ENCODE peak calls at places on chromosome 20, in five cellular contexts. V, I, C, W and L are unnamed samples. For H3K4me1 and H3K27me3, the result is how much of the 10 kb centered on the place peaks cover.

GRCh38 chr20:9359561-9360308 is 154.7 kb upstream of the LAMP5 start:
- DNase-seq in W (peak), V (peak), C (peak), I (peak), L (no peak)

GRCh38 chr20:50294164-50295088 is 103.8 kb downstream of the CEBPB start:
- DNase-seq in C (no peak), V (no peak), W (no peak), I (no peak), L (no peak)

GRCh38 chr20:17961600-17961965 is 7.0 kb downstream of the SNX5 start:
- DNase-seq in W (no peak), I (no peak), V (no peak), C (no peak), L (no peak)

GRCh38 chr20:33010674-33011449 is 3.4 kb downstream of the BPIFB2 start:
- DNase-seq in I (no peak), C (no peak), W (no peak), V (no peak), L (no peak)

GRCh38 chr20:57457243-57457761 is 66.1 kb downstream of the RBM38 start:
- DNase-seq in C (no peak), I (no peak), V (no peak), W (no peak), L (no peak)

GRCh38 chr20:49786671-49787370 is 25.8 kb upstream of the SLC9A8 start:
- DNase-seq in C (no peak), W (no peak), V (no peak), I (no peak), L (no peak)

GRCh38 chr20:51385941-51386530 is 156.5 kb downstream of the NFATC2 start:
- DNase-seq in I (peak), V (no peak), C (peak), W (no peak), L (no peak)

GRCh38 chr20:49610701-49611538 is 43.0 kb upstream of the PTGIS start:
- DNase-seq in C (peak), I (peak), W (peak), V (peak), L (peak)

GRCh38 chr20:10659651-10660601 is 13.9 kb downstream of the JAG1 start:
- DNase-seq in I (peak), W (no peak), C (no peak), V (no peak), L (no peak)

GRCh38 chr20:12594410-12595130 is 414.2 kb upstream of the SPTLC3 start:
- DNase-seq in W (no peak), V (no peak), I (no peak), C (no peak), L (no peak)

GRCh38 chr20:49234831-49235230 is 15.6 kb downstream of the DDX27 start:
- DNase-seq in C (no peak), V (no peak), I (no peak), W (no peak), L (no peak)

GRCh38 chr20:25315418-25316210 is 67.7 kb downstream of the PYGB start:
- DNase-seq in V (no peak), W (no peak), C (peak), I (peak), L (no peak)

GRCh38 chr20:16647875-16648597 is 74.8 kb upstream of the KIF16B start:
- DNase-seq in V (no peak), W (no peak), I (no peak), C (no peak), L (no peak)

GRCh38 chr20:24766143-24766527 is 182.9 kb upstream of the CST7 start:
- DNase-seq in V (no peak), C (no peak), I (no peak), W (no peak), L (no peak)

GRCh38 chr20:51327251-51327841 is 215.2 kb downstream of the NFATC2 start:
- DNase-seq in W (no peak), C (peak), V (no peak), I (no peak), L (no peak)

GRCh38 chr20:61045876-61046585 is 206.0 kb upstream of the CDH4 start:
- DNase-seq in I (no peak), W (no peak), C (no peak), V (peak), L (no peak)

GRCh38 chr20:51612896-51613295 is 70.4 kb upstream of the NFATC2 start:
- DNase-seq in I (no peak), W (no peak), C (no peak), V (no peak), L (no peak)

GRCh38 chr20:46590453-46590852 is 40.0 kb upstream of the OCSTAMP start:
- DNase-seq in V (no peak), C (no peak), I (no peak), W (no peak), L (no peak)

GRCh38 chr20:36179170-36179945 is 24.8 kb downstream of the EPB41L1 start:
- DNase-seq in I (no peak), W (no peak), C (no peak), V (no peak), L (no peak)

GRCh38 chr20:61253264-61253639 is 1.2 kb downstream of the CDH4 start:
- DNase-seq in I (no peak), V (no peak), C (peak), W (no peak), L (no peak)

GRCh38 chr20:54176610-54177009 is 2.8 kb upstream of the CYP24A1 start:
- DNase-seq in W (no peak), V (no peak), I (no peak), C (peak), L (no peak)

GRCh38 chr20:35174458-35175216 is 2.8 kb downstream of the PROCR start:
- DNase-seq in C (no peak), I (peak), W (peak), V (peak), L (no peak)

GRCh38 chr20:17169575-17170136 is 57.2 kb upstream of the PCSK2 start:
- DNase-seq in C (no peak), V (no peak), I (no peak), W (no peak), L (no peak)

GRCh38 chr20:54515788-54516324 is 40.5 kb downstream of the DOK5 start:
- DNase-seq in V (no peak), C (no peak), I (no peak), W (no peak), L (no peak)

GRCh38 chr20:56605597-56605996 is 23.5 kb upstream of the TFAP2C start:
- DNase-seq in C (no peak), W (no peak), V (no peak), I (no peak), L (no peak)

GRCh38 chr20:33093074-33093473 is 13.6 kb downstream of the BPIFB4 start:
- DNase-seq in I (no peak), C (no peak), W (no peak), V (no peak), L (no peak)

GRCh38 chr20:300345-300744 is 3.0 kb downstream of the ZCCHC3 start:
- DNase-seq in C (no peak), W (no peak), V (no peak), I (no peak), L (no peak)
- H3K4me1 ChIP-seq in C (under half), W (half or more), V (under half), I (under half), L (under half)

DNA sequence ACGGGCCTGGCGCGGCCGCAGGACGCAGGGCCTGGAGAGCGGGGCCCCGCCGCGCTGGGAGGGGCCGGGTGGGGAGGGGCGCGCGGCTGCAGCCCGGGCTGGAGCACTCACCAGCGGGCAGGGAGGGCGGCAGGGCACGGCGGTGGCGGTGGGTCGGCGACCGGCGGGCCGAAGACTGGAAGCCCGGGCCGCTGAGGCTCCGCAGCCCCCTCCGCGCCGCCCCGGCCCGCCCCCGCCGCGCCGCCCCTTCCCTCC is at the start of gene GATA5:
- DNase-seq in W (no peak), I (no peak), V (no peak), C (no peak), L (no peak)
- H3K4me3 ChIP-seq in W (peak), I (no peak), V (peak), C (no peak), L (no peak)

GRCh38 chr20:20410678-20411077 is 42.8 kb downstream of the INSM1 start:
- DNase-seq in I (peak), C (peak), W (peak), V (peak), L (no peak)

GRCh38 chr20:20411382-20411781 is 43.5 kb downstream of the INSM1 start:
- DNase-seq in C (no peak), V (no peak), I (no peak), W (no peak), L (no peak)

GRCh38 chr20:20413801-20414200 is 45.9 kb downstream of the INSM1 start:
- DNase-seq in V (no peak), I (no peak), W (no peak), C (peak), L (no peak)

GRCh38 chr20:20412750-20413149 is 44.8 kb downstream of the INSM1 start:
- DNase-seq in W (no peak), C (peak), V (no peak), I (no peak), L (no peak)

GRCh38 chr20:20411841-20412240 is 43.9 kb downstream of the INSM1 start:
- DNase-seq in C (no peak), I (no peak), W (no peak), V (no peak), L (no peak)
- H3K27me3 ChIP-seq in C (under half), I (under half), W (under half), V (under half), L (under half)

GRCh38 chr20:41136695-41137411 is 490 bp upstream of the PLCG1 start:
- DNase-seq in W (peak), I (peak), V (peak), C (peak), L (peak)

GRCh38 chr20:41138527-41139226 is 1.3 kb downstream of the PLCG1 start:
- DNase-seq in I (peak), W (no peak), C (no peak), V (no peak), L (peak)

GRCh38 chr20:41137412-41138216 is at the start of gene PLCG1:
- DNase-seq in I (peak), C (peak), W (peak), V (peak), L (peak)

GRCh38 chr20:41139227-41140093 is 2.1 kb downstream of the PLCG1 start:
- DNase-seq in V (no peak), I (peak), W (no peak), C (no peak), L (no peak)

GRCh38 chr20:41138217-41138526 is 829 bp downstream of the PLCG1 start:
- DNase-seq in V (no peak), I (no peak), W (no peak), C (peak), L (no peak)
- H3K4me1 ChIP-seq in V (under half), I (under half), W (half or more), C (under half), L (half or more)

GRCh38 chr20:710762-711120 is 35.1 kb upstream of the SCRT2 start:
- DNase-seq in W (no peak), I (no peak), V (no peak), C (no peak), L (no peak)

GRCh38 chr20:708956-709355 is 33.4 kb upstream of the SCRT2 start:
- DNase-seq in C (no peak), I (no peak), V (no peak), W (no peak), L (no peak)

GRCh38 chr20:707711-708110 is 32.1 kb upstream of the SCRT2 start:
- DNase-seq in W (no peak), V (no peak), I (no peak), C (no peak), L (no peak)

GRCh38 chr20:709864-710761 is 34.5 kb upstream of the SCRT2 start:
- DNase-seq in I (no peak), C (no peak), V (no peak), W (no peak), L (no peak)

DNA sequence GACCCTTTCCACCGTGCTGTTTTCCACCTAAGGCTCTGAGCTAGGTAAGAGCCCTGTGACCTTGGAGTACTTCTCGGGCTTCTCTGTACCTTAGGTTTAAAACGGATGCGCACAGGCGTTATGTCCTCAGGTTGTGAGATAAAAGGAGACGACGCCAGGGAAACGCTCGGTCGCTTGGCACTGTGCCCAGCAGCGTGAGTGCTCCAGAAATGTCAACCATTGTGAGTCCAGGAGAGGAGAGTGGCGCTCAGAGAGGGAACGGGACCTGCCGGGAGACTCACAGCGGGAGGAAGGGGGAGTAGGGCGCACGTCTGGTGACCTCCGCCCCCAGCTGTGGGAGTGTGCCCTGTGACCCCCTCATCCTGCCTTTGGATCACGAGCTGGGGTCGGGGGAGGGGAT is 33.8 kb upstream of the SCRT2 start:
- DNase-seq in C (no peak), I (no peak), W (peak), V (peak), L (no peak)
- H3K4me3 ChIP-seq in C (no peak), I (no peak), W (peak), V (peak), L (no peak)

GRCh38 chr20:45463709-45464108 is 5.8 kb upstream of the WFDC2 start:
- DNase-seq in W (no peak), C (no peak), I (no peak), V (no peak), L (no peak)

GRCh38 chr20:45465492-45466266 is 3.9 kb upstream of the WFDC2 start:
- DNase-seq in W (no peak), I (peak), C (no peak), V (no peak), L (no peak)

GRCh38 chr20:45461225-45461624 is 8.3 kb upstream of the WFDC2 start:
- DNase-seq in W (no peak), V (no peak), C (no peak), I (no peak), L (no peak)

GRCh38 chr20:45463113-45463512 is 6.4 kb upstream of the WFDC2 start:
- DNase-seq in I (no peak), W (no peak), C (no peak), V (no peak), L (no peak)

DNA sequence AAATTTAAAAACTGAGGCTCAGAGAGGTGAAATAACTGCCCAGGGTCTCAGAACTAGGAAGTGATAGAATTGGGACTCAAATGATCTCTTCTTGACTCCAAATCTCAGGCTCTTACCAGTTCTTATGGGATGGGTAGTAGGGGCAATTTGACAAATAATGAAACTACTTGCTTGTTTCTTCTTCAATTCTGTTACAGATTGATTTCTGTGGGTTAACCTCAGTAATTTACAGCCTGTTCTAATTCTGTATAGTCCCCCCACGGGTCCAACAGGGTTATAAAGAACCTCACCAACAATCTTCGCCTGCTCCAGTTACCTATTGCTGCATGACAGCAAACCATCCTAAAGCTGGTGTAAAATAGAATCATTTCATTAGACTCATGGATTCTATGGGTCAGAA is 6.8 kb upstream of the WFDC2 start:
- DNase-seq in W (no peak), I (no peak), V (no peak), C (no peak), L (no peak)
- H3K27me3 ChIP-seq in W (under half), I (under half), V (under half), C (under half), L (under half)

GRCh38 chr20:64065973-64066341 is 3.0 kb downstream of the TCEA2 start:
- DNase-seq in V (no peak), I (peak), C (peak), W (no peak), L (peak)

GRCh38 chr20:64065062-64065972 is 2.3 kb downstream of the TCEA2 start:
- DNase-seq in C (no peak), W (no peak), I (no peak), V (no peak), L (no peak)

GRCh38 chr20:64068381-64069208 is 5.6 kb downstream of the TCEA2 start:
- DNase-seq in W (no peak), I (no peak), C (no peak), V (no peak), L (no peak)

GRCh38 chr20:64067733-64068307 is 4.8 kb downstream of the TCEA2 start:
- DNase-seq in C (no peak), W (no peak), V (no peak), I (no peak), L (no peak)

DNA sequence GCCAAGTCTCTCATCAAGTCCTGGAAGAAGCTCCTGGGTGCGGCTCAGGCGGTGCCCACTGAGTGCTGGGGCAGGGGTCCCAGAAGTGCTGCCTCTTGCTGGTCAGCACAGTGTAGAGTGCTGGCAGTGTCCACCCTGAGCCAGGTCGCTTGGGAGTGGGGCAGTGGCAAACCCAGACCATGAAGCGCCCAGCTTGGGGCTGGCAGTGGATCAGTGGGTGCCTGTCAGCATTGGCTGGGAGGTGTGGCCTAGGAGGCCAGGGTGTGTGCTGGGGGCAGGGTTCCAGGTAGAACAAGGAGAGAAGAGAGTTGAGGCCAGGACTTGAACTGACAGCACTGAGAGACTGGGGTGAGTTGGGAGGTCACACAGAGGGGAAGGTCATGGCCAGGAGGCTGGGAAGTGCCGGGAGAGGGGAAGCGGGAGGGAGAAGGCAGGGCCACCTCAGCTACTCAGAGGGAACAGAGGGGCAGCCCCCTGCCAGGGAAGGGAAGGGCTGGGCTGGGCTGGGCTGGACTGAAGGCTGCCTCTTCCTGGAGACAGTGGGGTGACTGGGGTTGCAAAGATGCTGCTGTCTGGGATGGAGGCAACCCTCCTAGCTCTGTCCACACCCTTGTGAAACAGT is 4.1 kb downstream of the TCEA2 start:
- DNase-seq in V (no peak), W (no peak), I (no peak), C (no peak), L (no peak)
- H3K4me1 ChIP-seq in V (under half), W (under half), I (under half), C (under half), L (half or more)

GRCh38 chr20:23049201-23049932 is at the start of gene THBD:
- DNase-seq in V (no peak), W (peak), C (peak), I (peak), L (no peak)

GRCh38 chr20:23047738-23048214 is 1.7 kb downstream of the THBD start:
- DNase-seq in C (no peak), W (peak), V (no peak), I (no peak), L (no peak)

GRCh38 chr20:23049933-23050838 is 714 bp upstream of the THBD start:
- DNase-seq in I (no peak), W (peak), V (no peak), C (no peak), L (no peak)

GRCh38 chr20:23047001-23047737 is 2.3 kb downstream of the THBD start:
- DNase-seq in I (no peak), V (no peak), W (no peak), C (no peak), L (no peak)

DNA sequence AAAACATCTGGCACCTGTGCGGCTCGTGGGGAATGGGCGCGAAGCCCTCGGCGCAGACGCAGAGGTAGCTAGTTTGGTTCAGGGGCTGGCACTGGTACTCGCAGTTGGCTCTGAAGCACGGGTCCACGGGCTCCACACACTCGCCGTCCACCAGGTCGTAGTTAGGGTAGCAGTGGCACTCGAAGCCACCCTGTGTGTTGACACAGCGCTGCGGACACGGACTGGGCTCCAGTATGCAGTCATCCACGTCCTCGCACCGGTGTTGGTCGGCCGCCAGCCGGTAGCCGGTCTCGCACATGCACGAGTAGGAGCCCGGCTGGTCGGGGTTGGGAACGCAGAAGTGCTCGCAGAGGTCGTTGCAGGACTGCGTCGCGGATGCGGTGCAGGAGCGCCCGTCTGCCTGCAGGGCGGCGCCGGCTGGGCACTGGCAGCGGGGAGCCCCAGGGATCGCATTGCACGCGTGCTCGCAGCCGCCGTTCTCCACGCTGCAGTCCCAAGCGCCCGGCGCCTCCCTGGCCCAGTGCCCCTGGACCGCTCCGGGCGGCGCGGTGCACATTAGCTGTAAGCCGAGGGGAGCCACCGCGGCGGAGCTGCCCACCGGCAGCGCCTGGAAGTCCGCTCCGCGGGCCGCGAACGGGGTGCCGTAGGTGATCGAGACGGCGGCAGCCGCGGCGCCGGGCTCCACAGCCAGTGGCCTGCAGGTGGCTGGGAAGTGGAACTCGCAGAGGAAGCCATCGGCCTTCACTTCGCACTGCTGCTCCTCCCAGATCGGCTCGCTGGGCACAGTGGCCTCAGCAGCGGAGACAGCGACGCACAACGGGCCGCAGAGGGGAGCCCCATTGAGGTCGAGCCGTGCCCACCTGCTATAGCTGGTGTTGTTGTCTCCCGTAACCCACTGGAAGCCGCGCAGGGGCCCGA is 930 bp downstream of the THBD start:
- DNase-seq in W (peak), C (peak), V (peak), I (peak), L (no peak)
- H3K4me3 ChIP-seq in W (peak), C (peak), V (peak), I (peak), L (no peak)